ENCODE peak calls at places on chromosome 7, in six cellular contexts. S, Y, M, P, O and F are unnamed samples.

GRCh38 chr7:6162331-6162620 is 110.1 kb downstream of the CYTH3 start:
- DNase-seq in M (no peak), P (no peak), Y (no peak), O (no peak), S (no peak), F (no peak)

GRCh38 chr7:36802459-36802858 is 78.2 kb upstream of the AOAH start:
- DNase-seq in P (no peak), O (no peak), S (no peak), Y (no peak), M (no peak), F (no peak)

GRCh38 chr7:137475966-137476365 is 132.4 kb upstream of the PTN start:
- DNase-seq in M (no peak), O (no peak), P (peak), Y (no peak), S (no peak), F (no peak)

GRCh38 chr7:111789880-111790279 is 227.6 kb upstream of the IMMP2L start:
- DNase-seq in P (no peak), S (no peak), Y (no peak), M (no peak), O (no peak), F (no peak)

GRCh38 chr7:157805716-157806115 is 468.9 kb downstream of the DNAJB6 start:
- DNase-seq in Y (no peak), S (no peak), M (no peak), P (no peak), O (no peak), F (no peak)

GRCh38 chr7:133248901-133249300 is 4.0 kb upstream of the EXOC4 start:
- DNase-seq in P (no peak), M (no peak), Y (no peak), S (no peak), O (no peak), F (no peak)

GRCh38 chr7:3005257-3005656 is 38.4 kb downstream of the CARD11 start:
- DNase-seq in Y (no peak), S (no peak), P (peak), M (no peak), O (no peak), F (no peak)

GRCh38 chr7:73941836-73942551 is 81.0 kb downstream of the TMEM270 start:
- DNase-seq in Y (no peak), P (peak), S (no peak), M (no peak), O (no peak), F (no peak)

GRCh38 chr7:55130554-55131198 is 111.9 kb downstream of the EGFR start:
- DNase-seq in Y (no peak), P (peak), S (no peak), O (no peak), M (no peak), F (no peak)